ENCODE peak calls at places on chromosomes 5 and 9, in seven cellular contexts. Q, Y, X, E, C, S and B are unnamed samples.

GRCh38 chr9:78566948-78567675 is 270.2 kb downstream of the PSAT1 start:
- DNase-seq in Q (no peak), Y (no peak), X (no peak), E (no peak), C (no peak), S (peak; percentile 47), B (no peak)

GRCh38 chr5:7374186-7374585 is 21.8 kb upstream of the ADCY2 start:
- DNase-seq in Q (no peak), Y (no peak), X (no peak), E (no peak), C (no peak), S (no peak), B (no peak)

GRCh38 chr5:53554444-53554843 is 6.0 kb upstream of the NDUFS4 start:
- DNase-seq in Q (no peak), Y (no peak), X (no peak), E (no peak), C (no peak), S (no peak), B (no peak)

GRCh38 chr5:84085387-84086041 is 299.2 kb downstream of the EDIL3 start:
- DNase-seq in Q (no peak), Y (no peak), X (no peak), E (no peak), C (no peak), S (no peak), B (no peak)

GRCh38 chr9:119836036-119836435 is 466.8 kb upstream of the BRINP1 start:
- DNase-seq in Q (no peak), Y (no peak), X (no peak), E (no peak), C (no peak), S (no peak), B (no peak)

GRCh38 chr5:87242242-87242641 is 25.4 kb upstream of the RASA1 start:
- DNase-seq in Q (no peak), Y (no peak), X (no peak), E (no peak), C (no peak), S (no peak), B (no peak)

GRCh38 chr9:113184509-113184908 is 33.7 kb downstream of the SLC31A2 start:
- DNase-seq in Q (no peak), Y (no peak), X (no peak), E (no peak), C (no peak), S (peak; percentile 19), B (no peak)

GRCh38 chr9:81538929-81539716 is 150.2 kb downstream of the TLE1 start:
- DNase-seq in Q (no peak), Y (no peak), X (no peak), E (no peak), C (no peak), S (no peak), B (no peak)

GRCh38 chr9:135402739-135403695 is 76.6 kb upstream of the PPP1R26 start:
- DNase-seq in Q (no peak), Y (no peak), X (no peak), E (no peak), C (no peak), S (no peak), B (no peak)

GRCh38 chr5:78467744-78468357 is 107.4 kb downstream of the SCAMP1 start:
- DNase-seq in Q (no peak), Y (no peak), X (peak; percentile 29), E (peak; percentile 29), C (no peak), S (peak; percentile 63), B (peak; percentile 40)

GRCh38 chr5:109694451-109694891 is 4.7 kb downstream of the MAN2A1 start:
- DNase-seq in Q (no peak), Y (no peak), X (no peak), E (no peak), C (no peak), S (peak; percentile 43), B (no peak)

GRCh38 chr5:172758077-172758835 is 12.7 kb downstream of the DUSP1 start:
- DNase-seq in Q (no peak), Y (no peak), X (no peak), E (peak; percentile 89), C (peak; percentile 66), S (peak; percentile 92), B (no peak)

GRCh38 chr5:82349651-82350050 is 71.5 kb upstream of the RPS23 start:
- DNase-seq in Q (peak; percentile 66), Y (no peak), X (peak; percentile 3), E (no peak), C (peak; percentile 56), S (no peak), B (peak; percentile 34)

GRCh38 chr5:32076699-32077695 is 97.1 kb downstream of the GOLPH3 start:
- DNase-seq in Q (no peak), Y (no peak), X (peak; percentile 32), E (peak; percentile 8), C (peak; percentile 42), S (peak; percentile 61), B (peak; percentile 30)

GRCh38 chr5:136269978-136270377 is 77.0 kb upstream of the SMIM32 start:
- DNase-seq in Q (no peak), Y (no peak), X (no peak), E (no peak), C (no peak), S (no peak), B (no peak)

GRCh38 chr5:36768450-36768849 is 108.1 kb upstream of the NIPBL start:
- DNase-seq in Q (no peak), Y (no peak), X (no peak), E (no peak), C (no peak), S (peak; percentile 3), B (no peak)

GRCh38 chr5:30908356-30908755 is 285.1 kb upstream of the CDH6 start:
- DNase-seq in Q (no peak), Y (no peak), X (no peak), E (no peak), C (no peak), S (no peak), B (no peak)

GRCh38 chr5:93452255-93452654 is 128.8 kb downstream of the NR2F1-AS1 start:
- DNase-seq in Q (no peak), Y (no peak), X (no peak), E (no peak), C (no peak), S (no peak), B (no peak)

GRCh38 chr5:174556756-174557155 is 167.6 kb upstream of the MSX2 start:
- DNase-seq in Q (no peak), Y (no peak), X (no peak), E (no peak), C (no peak), S (no peak), B (no peak)

GRCh38 chr9:13718539-13718938 is 439.0 kb upstream of the MPDZ start:
- DNase-seq in Q (no peak), Y (no peak), X (no peak), E (no peak), C (no peak), S (no peak), B (no peak)

GRCh38 chr5:57412010-57412409 is 70.6 kb downstream of the ACTBL2 start:
- DNase-seq in Q (no peak), Y (no peak), X (no peak), E (peak; percentile 57), C (no peak), S (peak; percentile 93), B (no peak)

GRCh38 chr9:72396247-72397091 is 31.5 kb upstream of the ZFAND5 start:
- DNase-seq in Q (no peak), Y (no peak), X (no peak), E (no peak), C (no peak), S (peak; percentile 96), B (peak; percentile 13)

GRCh38 chr9:68975644-68976043 is 38.3 kb downstream of the PRKACG start:
- DNase-seq in Q (no peak), Y (no peak), X (peak; percentile 24), E (no peak), C (no peak), S (no peak), B (no peak)

GRCh38 chr9:124660341-124660801 is 110.7 kb downstream of the NR6A1 start:
- DNase-seq in Q (no peak), Y (no peak), X (peak; percentile 27), E (no peak), C (peak; percentile 25), S (peak; percentile 70), B (no peak)

GRCh38 chr5:126449751-126450271 is 26.6 kb downstream of the GRAMD2B start:
- DNase-seq in Q (no peak), Y (peak; percentile 38), X (peak; percentile 4), E (no peak), C (no peak), S (peak; percentile 63), B (no peak)

GRCh38 chr9:99259231-99259918 is 37.3 kb downstream of the SEC61B start:
- DNase-seq in Q (peak; percentile 98), Y (peak; percentile 10), X (peak; percentile 41), E (no peak), C (no peak), S (peak; percentile 42), B (no peak)

GRCh38 chr9:15139467-15139866 is 167.5 kb downstream of the TTC39B start:
- DNase-seq in Q (no peak), Y (no peak), X (no peak), E (no peak), C (no peak), S (no peak), B (no peak)

GRCh38 chr9:86407022-86407421 is 52.8 kb upstream of the TUT7 start:
- DNase-seq in Q (no peak), Y (no peak), X (no peak), E (no peak), C (peak; percentile 44), S (peak; percentile 37), B (no peak)

GRCh38 chr5:149581931-149582768 is 852 bp downstream of the ARHGEF37 start:
- DNase-seq in Q (no peak), Y (no peak), X (no peak), E (no peak), C (no peak), S (no peak), B (no peak)

GRCh38 chr9:1256178-1256577 is 206.0 kb downstream of the DMRT2 start:
- DNase-seq in Q (no peak), Y (no peak), X (no peak), E (no peak), C (no peak), S (no peak), B (no peak)

GRCh38 chr5:177438468-177438867 is 8.1 kb upstream of the PRR7 start:
- DNase-seq in Q (no peak), Y (no peak), X (no peak), E (no peak), C (no peak), S (no peak), B (no peak)